ENCODE peak calls at places on chromosomes 4 and X, in four cellular contexts. D, S, T and V are unnamed samples.

GRCh38 chr4:102438396-102438795 is 62.8 kb upstream of the NFKB1 start:
- DNase-seq in D (no peak), S (no peak), T (no peak), V (peak)

GRCh38 chrX:120672841-120673530 is 43.1 kb upstream of the C1GALT1C1 start:
- DNase-seq in D (no peak), S (no peak), T (no peak), V (peak)

GRCh38 chrX:153628129-153628528 is 18.9 kb upstream of the DUSP9 start:
- DNase-seq in D (no peak), S (no peak), T (no peak), V (no peak)

GRCh38 chr4:137193564-137193963 is 338.7 kb downstream of the PCDH18 start:
- DNase-seq in D (no peak), S (no peak), T (no peak), V (no peak)

GRCh38 chr4:38231626-38232025 is 271.4 kb downstream of the PTTG2 start:
- DNase-seq in D (no peak), S (no peak), T (no peak), V (no peak)

GRCh38 chrX:9458516-9459078 is 6.3 kb upstream of the TBL1X start:
- DNase-seq in D (no peak), S (no peak), T (no peak), V (no peak)

GRCh38 chr4:1474126-1475090 is 68.2 kb upstream of the NKX1-1 start:
- DNase-seq in D (no peak), S (no peak), T (no peak), V (no peak)

GRCh38 chrX:32966956-32967355 is 244.4 kb downstream of the DMD start:
- DNase-seq in D (peak), S (no peak), T (no peak), V (no peak)

GRCh38 chrX:51155566-51155965 is 177.1 kb upstream of the NUDT10 start:
- DNase-seq in D (no peak), S (no peak), T (no peak), V (no peak)

GRCh38 chr4:24892278-24892677 is 20.6 kb downstream of the CCDC149 start:
- DNase-seq in D (no peak), S (no peak), T (no peak), V (no peak)

GRCh38 chr4:1910643-1911042 is 39.5 kb downstream of the NSD2 start:
- DNase-seq in D (peak), S (no peak), T (peak), V (peak)

GRCh38 chr4:2931765-2932560 is 31.2 kb downstream of the NOP14 start:
- DNase-seq in D (no peak), S (no peak), T (no peak), V (no peak)

GRCh38 chr4:101127176-101127790 is 220.0 kb downstream of the PPP3CA start:
- DNase-seq in D (no peak), S (no peak), T (no peak), V (no peak)

GRCh38 chrX:45324941-45325340 is 124.3 kb upstream of the DIPK2B start:
- DNase-seq in D (no peak), S (no peak), T (no peak), V (peak)

GRCh38 chr4:54199919-54200318 is 29.2 kb upstream of the PDGFRA start:
- DNase-seq in D (no peak), S (no peak), T (no peak), V (no peak)

GRCh38 chrX:110734894-110735541 is 60.6 kb downstream of the CHRDL1 start:
- DNase-seq in D (peak), S (no peak), T (no peak), V (peak)

GRCh38 chr4:76950846-76951321 is 1.3 kb downstream of the SEPTIN11 start:
- DNase-seq in D (no peak), S (peak), T (peak), V (peak)

GRCh38 chr4:66034671-66035070 is 364.4 kb upstream of the EPHA5 start:
- DNase-seq in D (no peak), S (no peak), T (no peak), V (no peak)

GRCh38 chrX:129980540-129981206 is 1.8 kb upstream of the BCORL1 start:
- DNase-seq in D (no peak), S (no peak), T (no peak), V (no peak)

GRCh38 chr4:6475492-6476020 is 3.1 kb upstream of the PPP2R2C start:
- DNase-seq in D (no peak), S (no peak), T (no peak), V (no peak)

GRCh38 chr4:143215873-143216272 is 31.2 kb downstream of the USP38 start:
- DNase-seq in D (no peak), S (no peak), T (no peak), V (no peak)

GRCh38 chr4:7654550-7655266 is 220.0 kb upstream of the PSAPL1 start:
- DNase-seq in D (no peak), S (no peak), T (no peak), V (no peak)

GRCh38 chrX:50838820-50839600 is 25.0 kb upstream of the SHROOM4 start:
- DNase-seq in D (peak), S (no peak), T (no peak), V (peak)

GRCh38 chr4:89757154-89757723 is 79.7 kb downstream of the SNCA start:
- DNase-seq in D (no peak), S (no peak), T (no peak), V (no peak)

GRCh38 chr4:103443324-103443723 is 245.2 kb upstream of the CENPE start:
- DNase-seq in D (peak), S (peak), T (no peak), V (peak)

GRCh38 chrX:119655125-119655524 is 37.8 kb downstream of the SEPTIN6 start:
- DNase-seq in D (peak), S (no peak), T (no peak), V (peak)

GRCh38 chr4:114366368-114366767 is 232.2 kb upstream of the UGT8 start:
- DNase-seq in D (no peak), S (no peak), T (no peak), V (peak)

GRCh38 chr4:2412885-2413716 is 5.3 kb downstream of the ZFYVE28 start:
- DNase-seq in D (peak), S (no peak), T (peak), V (peak)

GRCh38 chr4:171588146-171588545 is 225.1 kb upstream of the GALNTL6 start:
- DNase-seq in D (peak), S (peak), T (no peak), V (no peak)

GRCh38 chr4:153517159-153517558 is 51.0 kb downstream of the TMEM131L start:
- DNase-seq in D (no peak), S (no peak), T (no peak), V (no peak)

GRCh38 chr4:158079661-158080060 is 93.2 kb downstream of the GASK1B start:
- DNase-seq in D (no peak), S (no peak), T (no peak), V (no peak)

GRCh38 chr4:101020956-101021355 is 326.4 kb downstream of the PPP3CA start:
- DNase-seq in D (peak), S (no peak), T (no peak), V (peak)

GRCh38 chr4:77782102-77782835 is 36.9 kb downstream of the CNOT6L start:
- DNase-seq in D (no peak), S (no peak), T (no peak), V (no peak)

GRCh38 chr4:150181536-150181935 is 103.3 kb downstream of the DCLK2 start:
- DNase-seq in D (peak), S (no peak), T (peak), V (peak)